ENCODE peak calls at places on chromosomes 5 and 9, in five cellular contexts. A, S, W, J and F are unnamed samples.

GRCh38 chr9:37025381-37026084 is 8.5 kb downstream of the PAX5 start:
- DNase-seq in J (no peak), W (no peak), S (peak), A (peak), F (no peak)

GRCh38 chr9:77980622-77981021 is 51.0 kb downstream of the GNAQ start:
- DNase-seq in J (no peak), S (no peak), A (no peak), W (no peak), F (no peak)

GRCh38 chr5:96256795-96257470 is 176.1 kb downstream of the PCSK1 start:
- DNase-seq in A (peak), S (no peak), J (no peak), W (peak), F (no peak)

GRCh38 chr5:21807953-21808352 is 1045.2 kb downstream of the CDH12 start:
- DNase-seq in S (no peak), J (no peak), A (no peak), W (no peak), F (no peak)

GRCh38 chr5:167587768-167588167 is 703.7 kb upstream of the WWC1 start:
- DNase-seq in J (no peak), A (peak), S (no peak), W (peak), F (no peak)

GRCh38 chr9:37618817-37619216 is 26.4 kb upstream of the TOMM5 start:
- DNase-seq in S (no peak), A (no peak), J (no peak), W (no peak), F (no peak)

GRCh38 chr5:139795074-139796001 is at the start of gene PSD2:
- DNase-seq in W (no peak), J (no peak), A (peak), S (peak), F (no peak)

GRCh38 chr9:90905822-90906221 is 104.2 kb downstream of the SYK start:
- DNase-seq in J (no peak), W (no peak), S (no peak), A (no peak), F (no peak)

GRCh38 chr5:464843-465590 is 22.0 kb downstream of the EXOC3 start:
- DNase-seq in A (no peak), S (peak), J (no peak), W (no peak), F (no peak)

GRCh38 chr9:90966475-90967150 is 165.0 kb downstream of the SYK start:
- DNase-seq in A (no peak), W (no peak), J (no peak), S (peak), F (no peak)

GRCh38 chr9:36765468-36766341 is 193.0 kb downstream of the MELK start:
- DNase-seq in J (peak), W (no peak), A (peak), S (peak), F (peak)

GRCh38 chr9:123938401-123938800 is 8.5 kb upstream of the DENND1A start:
- DNase-seq in W (no peak), A (no peak), S (no peak), J (no peak), F (no peak)

GRCh38 chr5:135833521-135833920 is 942 bp upstream of the SLC25A48 start:
- DNase-seq in J (no peak), A (no peak), W (no peak), S (no peak), F (no peak)

GRCh38 chr5:135832941-135833340 is 1.5 kb upstream of the SLC25A48 start:
- DNase-seq in J (no peak), S (no peak), W (no peak), A (no peak), F (no peak)

GRCh38 chr5:135835766-135836165 is 1.3 kb downstream of the SLC25A48 start:
- DNase-seq in W (no peak), J (no peak), S (no peak), A (no peak), F (no peak)

GRCh38 chr5:135833961-135834638 is 363 bp upstream of the SLC25A48 start:
- DNase-seq in S (no peak), A (no peak), J (no peak), W (no peak), F (no peak)

DNA sequence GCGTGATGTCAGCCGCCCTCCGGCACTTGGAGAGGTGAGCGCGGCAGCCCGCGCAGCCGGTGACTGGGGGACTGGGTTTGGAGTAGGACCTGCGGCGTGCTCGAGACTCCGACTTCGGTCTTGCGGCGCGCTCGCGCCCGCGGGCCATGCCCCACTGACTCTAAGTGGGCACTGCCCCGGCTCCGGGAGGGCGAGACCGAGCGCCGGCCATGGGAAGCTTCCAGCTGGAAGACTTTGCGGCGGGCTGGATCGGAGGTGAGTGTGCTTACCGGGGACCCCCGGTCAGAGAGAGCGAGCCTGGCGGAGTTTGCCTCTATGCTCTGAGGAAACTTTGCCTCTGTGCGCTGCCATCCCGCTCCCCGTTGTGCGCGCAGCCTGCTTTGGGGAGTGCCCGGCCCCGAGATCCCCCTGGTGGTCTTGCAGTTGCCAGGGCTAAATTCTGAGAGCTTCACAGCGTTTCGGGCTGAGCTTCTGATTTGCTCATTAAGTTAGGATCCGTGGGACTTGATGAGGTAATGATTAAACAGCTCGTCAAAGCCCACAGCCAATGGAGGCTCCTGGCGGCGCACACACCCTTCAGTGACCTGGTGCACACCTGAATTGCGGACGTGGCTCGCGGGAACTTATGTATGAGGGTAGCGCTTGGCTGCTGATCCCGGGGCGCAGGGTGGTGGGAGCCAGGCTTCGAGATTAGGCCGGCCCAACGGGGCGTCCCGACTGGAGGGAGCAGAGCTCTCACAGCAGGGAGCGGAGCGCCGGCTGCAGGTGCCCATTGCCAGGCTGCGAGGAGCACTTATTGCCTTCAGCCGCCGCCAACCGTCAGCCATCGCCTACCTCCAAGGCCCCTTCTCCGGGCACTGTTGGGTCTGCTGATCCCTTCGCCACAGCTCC is at the start of gene SLC25A48:
- DNase-seq in S (peak), A (peak), W (peak), J (no peak), F (peak)
- TF ChIP-seq CTCF in S (no peak), A (peak), W (peak), J (no peak), F (peak)

GRCh38 chr9:744046-744712 is 97.3 kb upstream of the DMRT1 start:
- DNase-seq in A (no peak), W (no peak), J (no peak), S (no peak), F (no peak)
- TF ChIP-seq CTCF in A (no peak), W (no peak), J (no peak), S (no peak), F (no peak)

GRCh38 chr9:69745716-69746538 is 13.9 kb downstream of the PTAR1 start:
- DNase-seq in W (no peak), J (no peak), A (no peak), S (no peak), F (no peak)
- TF ChIP-seq CTCF in W (no peak), J (no peak), A (no peak), S (no peak), F (no peak)

DNA sequence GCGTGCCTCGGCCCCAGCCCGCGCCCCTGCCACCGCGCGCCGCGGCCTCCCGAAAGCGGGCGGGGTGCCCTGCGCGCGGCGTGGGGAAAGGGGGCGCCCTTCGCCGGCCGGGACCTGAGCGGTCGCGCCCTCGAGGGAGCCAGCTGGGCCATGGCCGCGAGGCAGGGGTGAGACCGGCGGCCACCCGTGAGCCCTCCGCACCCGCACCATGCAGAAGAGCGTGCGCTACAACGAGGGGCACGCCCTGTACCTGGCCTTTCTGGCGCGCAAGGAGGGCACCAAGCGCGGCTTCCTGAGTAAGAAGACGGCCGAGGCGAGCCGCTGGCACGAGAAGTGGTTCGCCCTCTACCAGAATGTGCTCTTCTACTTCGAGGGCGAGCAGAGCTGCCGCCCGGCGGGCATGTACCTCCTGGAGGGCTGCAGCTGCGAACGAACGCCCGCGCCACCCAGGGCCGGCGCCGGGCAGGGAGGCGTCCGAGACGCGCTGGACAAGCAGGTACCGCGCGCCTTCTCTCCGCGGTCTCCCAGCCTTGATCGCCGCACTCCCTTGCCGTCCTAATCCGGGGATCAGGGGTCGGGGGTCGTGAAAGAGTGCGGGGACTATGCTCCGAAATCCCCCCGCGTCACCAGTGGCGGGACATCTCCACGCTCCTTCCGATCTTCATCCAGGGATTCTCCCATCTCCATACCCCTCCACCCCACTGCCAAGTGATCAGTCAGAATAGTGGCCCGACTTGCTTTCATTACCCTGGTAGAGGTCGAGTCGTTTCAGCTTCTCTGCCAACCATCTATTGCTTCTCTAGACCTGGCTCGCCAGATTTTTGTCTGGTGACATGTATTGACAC is 590 bp downstream of the RASGRF2 start:
- DNase-seq in W (peak), S (peak), A (peak), J (no peak), F (peak)
- TF ChIP-seq CTCF in W (peak), S (peak), A (no peak), J (no peak), F (no peak)

GRCh38 chr5:159336586-159337290 is 6.5 kb upstream of the IL12B start:
- DNase-seq in J (no peak), S (no peak), A (no peak), W (no peak), F (no peak)

GRCh38 chr5:159332800-159333563 is 2.7 kb upstream of the IL12B start:
- DNase-seq in A (no peak), W (no peak), J (peak), S (no peak), F (no peak)

GRCh38 chr5:159330131-159330530 is at the start of gene IL12B:
- DNase-seq in J (no peak), A (no peak), S (no peak), W (no peak), F (no peak)

GRCh38 chr5:159331099-159331973 is 1.0 kb upstream of the IL12B start:
- DNase-seq in W (peak), S (peak), J (peak), A (peak), F (peak)
- TF ChIP-seq CTCF in W (peak), S (peak), J (no peak), A (peak), F (peak)

GRCh38 chr9:1434082-1434481 is 383.9 kb downstream of the DMRT2 start:
- DNase-seq in A (no peak), W (no peak), J (no peak), S (no peak), F (no peak)
- TF ChIP-seq CTCF in A (peak), W (peak), J (no peak), S (peak), F (peak)

DNA sequence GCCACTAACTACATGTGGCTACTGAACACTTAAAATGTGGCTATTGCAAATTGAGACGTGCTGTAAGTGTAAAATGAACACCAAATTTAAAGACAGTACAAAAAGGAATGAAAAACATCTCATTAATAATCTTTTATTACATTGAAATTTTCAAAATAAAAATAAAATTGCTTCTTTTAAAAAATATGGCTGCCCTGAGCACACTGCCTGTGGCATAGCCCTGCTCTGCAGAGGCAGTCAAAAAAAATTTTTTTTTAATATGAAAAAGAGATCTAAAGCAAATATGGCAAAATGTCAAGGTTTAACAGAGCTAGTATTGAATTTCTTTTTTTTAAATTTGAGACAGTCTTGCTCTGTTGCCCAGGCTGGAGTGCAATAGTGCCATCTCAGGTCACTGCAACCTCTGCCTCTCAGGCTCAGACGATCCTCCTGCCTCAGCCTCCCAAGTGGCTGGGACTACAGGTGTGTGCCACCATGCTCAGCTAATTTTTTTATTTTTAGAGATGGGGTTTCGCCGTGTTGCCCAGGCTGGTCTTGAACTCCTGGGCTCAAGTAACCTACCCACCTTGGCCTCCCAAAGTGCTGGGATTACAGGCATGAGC is 25.6 kb downstream of the CARNMT1 start:
- DNase-seq in S (no peak), A (no peak), W (no peak), J (no peak), F (no peak)
- TF ChIP-seq CTCF in S (no peak), A (peak), W (no peak), J (no peak), F (peak)